ENCODE peak calls at places on chromosomes 5 and 9, in eight cellular contexts. K is NCI-H2081, I is neural progenitor cell, R is lower leg skin, M is mammary epithelial cell, Z is NCI-H774, N is memory B cell, O is hepatocyte. P is an unnamed sample.

GRCh38 chr5:135993248-135993893 is 35.4 kb upstream of the TGFBI start:
- DNase-seq in O (no peak), N (no peak), Z (no peak), I (no peak), M (no peak), R (no peak), K (no peak), P (no peak)

GRCh38 chr9:137280478-137281344 is 3.2 kb downstream of the TOR4A start:
- DNase-seq in R (no peak), O (peak; percentile 67), N (no peak), I (peak; percentile 82), Z (no peak), M (no peak), K (no peak), P (peak; percentile 77)

GRCh38 chr5:82225525-82226172 is 52.5 kb downstream of the RPS23 start:
- DNase-seq in I (peak; percentile 72), Z (peak; percentile 64), R (no peak), N (peak; percentile 63), O (peak; percentile 72), K (peak; percentile 66), M (peak; percentile 60), P (peak; percentile 84)

GRCh38 chr9:137689745-137690529 is 71.1 kb downstream of the EHMT1 start:
- DNase-seq in K (no peak), Z (no peak), O (peak; percentile 69), N (no peak), M (no peak), R (no peak), I (no peak), P (no peak)

GRCh38 chr9:120768870-120769269 is 24.3 kb downstream of the FBXW2 start:
- DNase-seq in N (no peak), Z (no peak), R (no peak), K (no peak), I (no peak), M (peak; percentile 11), O (no peak), P (no peak)

GRCh38 chr5:106827061-106827460 is 843.7 kb downstream of the EFNA5 start:
- DNase-seq in O (peak; percentile 5), Z (no peak), I (no peak), N (no peak), K (no peak), R (no peak), M (no peak), P (no peak)

GRCh38 chr5:122846051-122846567 is 696 bp downstream of the SNX24 start:
- DNase-seq in Z (no peak), N (no peak), K (no peak), I (peak; percentile 18), O (peak; percentile 47), M (peak; percentile 76), R (no peak), P (peak; percentile 23)

GRCh38 chr5:167908596-167908995 is 382.8 kb upstream of the WWC1 start:
- DNase-seq in Z (no peak), K (no peak), N (no peak), I (no peak), R (no peak), M (no peak), O (no peak), P (no peak)

GRCh38 chr5:93022770-93023169 is 558.2 kb downstream of the NR2F1-AS1 start:
- DNase-seq in M (no peak), I (no peak), N (no peak), Z (no peak), K (no peak), O (no peak), R (no peak), P (no peak)

GRCh38 chr9:135965124-135965756 is 4.1 kb upstream of the UBAC1 start:
- DNase-seq in K (no peak), I (peak; percentile 59), Z (no peak), O (no peak), N (no peak), R (no peak), M (no peak), P (no peak)

GRCh38 chr5:178590141-178590923 is at the start of gene COL23A1:
- DNase-seq in O (peak; percentile 73), N (no peak), K (no peak), M (peak; percentile 33), Z (no peak), R (peak; percentile 88), I (peak; percentile 90), P (peak; percentile 86)

GRCh38 chr5:86807046-86807712 is 189.4 kb downstream of the COX7C start:
- DNase-seq in Z (no peak), N (no peak), M (no peak), O (peak; percentile 8), K (no peak), I (no peak), R (no peak), P (no peak)

GRCh38 chr5:131171276-131171815 is 602 bp downstream of the LYRM7 start:
- DNase-seq in O (peak; percentile 9), R (no peak), N (no peak), M (peak; percentile 59), K (peak; percentile 46), Z (no peak), I (peak; percentile 9), P (peak; percentile 41)

GRCh38 chr9:69295872-69296562 is 29.0 kb upstream of the ENTREP1 start:
- DNase-seq in N (no peak), I (no peak), R (no peak), K (no peak), Z (no peak), O (peak; percentile 41), M (no peak), P (no peak)

GRCh38 chr9:79335987-79336386 is 235.8 kb upstream of the TLE4 start:
- DNase-seq in Z (no peak), O (no peak), M (no peak), I (no peak), N (no peak), R (no peak), K (no peak), P (no peak)

GRCh38 chr5:132134384-132134783 is 60.8 kb downstream of the CSF2 start:
- DNase-seq in Z (no peak), R (no peak), K (no peak), M (peak; percentile 73), I (no peak), N (no peak), O (no peak), P (peak; percentile 23)

GRCh38 chr5:119191944-119192343 is 121.1 kb downstream of the DMXL1 start:
- DNase-seq in N (no peak), M (no peak), O (no peak), Z (no peak), K (no peak), R (no peak), I (no peak), P (no peak)

GRCh38 chr5:107957023-107957422 is 286.3 kb upstream of the EFNA5 start:
- DNase-seq in O (no peak), M (no peak), N (no peak), I (peak; percentile 55), R (no peak), K (peak; percentile 1), Z (no peak), P (no peak)

GRCh38 chr9:137156567-137157375 is 13.1 kb downstream of the LRRC26 start:
- DNase-seq in K (no peak), I (peak; percentile 61), Z (peak; percentile 15), O (peak; percentile 37), N (peak; percentile 39), M (no peak), R (no peak), P (peak; percentile 89)

GRCh38 chr9:110588296-110588695 is 8.8 kb upstream of the SVEP1 start:
- DNase-seq in I (no peak), N (no peak), R (no peak), K (no peak), Z (no peak), M (no peak), O (no peak), P (no peak)

GRCh38 chr5:34533582-34534236 is 122.4 kb upstream of the RAI14 start:
- DNase-seq in I (no peak), R (no peak), M (no peak), N (no peak), K (no peak), Z (no peak), O (no peak), P (no peak)

GRCh38 chr9:6945871-6946270 is 188.1 kb downstream of the KDM4C start:
- DNase-seq in Z (no peak), R (no peak), M (no peak), K (no peak), I (no peak), O (no peak), N (no peak), P (no peak)

GRCh38 chr9:89434636-89435314 is 63.1 kb downstream of the SEMA4D start:
- DNase-seq in N (no peak), Z (no peak), O (no peak), K (no peak), M (no peak), I (no peak), R (no peak), P (no peak)

GRCh38 chr9:90836396-90837080 is 34.9 kb downstream of the SYK start:
- DNase-seq in N (no peak), M (no peak), Z (no peak), K (no peak), I (no peak), O (no peak), R (peak; percentile 34), P (no peak)

GRCh38 chr9:38117646-38118045 is 48.6 kb upstream of the SHB start:
- DNase-seq in M (no peak), N (no peak), O (peak; percentile 38), Z (no peak), I (no peak), K (no peak), R (peak; percentile 23), P (no peak)

GRCh38 chr9:36788534-36788933 is 215.8 kb downstream of the MELK start:
- DNase-seq in N (no peak), R (no peak), M (no peak), I (peak; percentile 31), O (no peak), Z (no peak), K (no peak), P (peak; percentile 77)

GRCh38 chr5:116242363-116242762 is 157.5 kb downstream of the COMMD10 start:
- DNase-seq in K (no peak), N (no peak), I (no peak), Z (no peak), M (no peak), R (no peak), O (no peak), P (no peak)